ENCODE peak calls at places on chromosomes 2 and 18, in eight cellular contexts. R, S, M, Y, F, V, N and I are unnamed samples.

GRCh38 chr18:13530879-13531387 is 195.4 kb downstream of the FAM210A start:
- DNase-seq in S (peak), R (peak), V (no peak), Y (no peak), N (peak), F (no peak), M (peak), I (no peak)

GRCh38 chr2:65413610-65414009 is 18.8 kb downstream of the SPRED2 start:
- DNase-seq in F (no peak), M (no peak), N (no peak), V (no peak), S (no peak), Y (no peak), R (no peak), I (no peak)

GRCh38 chr2:200301953-200302628 is 4.4 kb upstream of the SPATS2L start:
- DNase-seq in F (no peak), N (no peak), S (no peak), Y (no peak), M (no peak), V (no peak), R (no peak), I (no peak)

GRCh38 chr2:58521803-58522602 is 280.9 kb upstream of the FANCL start:
- DNase-seq in N (no peak), V (peak), M (no peak), F (no peak), Y (no peak), R (no peak), S (no peak), I (no peak)

GRCh38 chr2:101188683-101189405 is 37.7 kb upstream of the TBC1D8 start:
- DNase-seq in S (peak), Y (peak), M (no peak), V (peak), F (no peak), R (no peak), N (peak), I (no peak)

GRCh38 chr2:233461481-233461891 is 105.1 kb downstream of the USP40 start:
- DNase-seq in R (no peak), M (no peak), V (no peak), S (no peak), N (no peak), F (no peak), Y (no peak), I (no peak)

GRCh38 chr2:240873098-240873788 is 4.6 kb downstream of the AGXT start:
- DNase-seq in S (no peak), Y (no peak), N (no peak), R (no peak), F (no peak), M (no peak), V (no peak), I (no peak)

GRCh38 chr2:86393521-86394490 is 47.4 kb upstream of the KDM3A start:
- DNase-seq in R (no peak), N (peak), M (peak), V (no peak), F (no peak), Y (no peak), S (no peak), I (no peak)

GRCh38 chr2:68193144-68193543 is 35.5 kb downstream of the PNO1 start:
- DNase-seq in M (no peak), V (no peak), Y (no peak), F (no peak), N (peak), R (no peak), S (no peak), I (no peak)

GRCh38 chr2:46294185-46294836 is 2.9 kb upstream of the EPAS1 start:
- DNase-seq in R (no peak), F (no peak), Y (no peak), V (peak), N (no peak), S (peak), M (peak), I (no peak)

GRCh38 chr2:88517759-88518201 is 65.3 kb upstream of the FOXI3 start:
- DNase-seq in V (no peak), N (no peak), S (no peak), M (no peak), Y (no peak), F (no peak), R (no peak), I (no peak)

GRCh38 chr2:165629776-165630175 is 160.3 kb downstream of the CSRNP3 start:
- DNase-seq in M (no peak), N (no peak), S (no peak), V (no peak), F (no peak), Y (no peak), R (no peak), I (no peak)

GRCh38 chr2:203820969-203821368 is 46.6 kb upstream of the CTLA4 start:
- DNase-seq in S (no peak), N (no peak), R (no peak), F (no peak), M (no peak), Y (no peak), V (no peak), I (no peak)

GRCh38 chr2:230930928-230931555 is 6.0 kb upstream of the GPR55 start:
- DNase-seq in N (no peak), S (no peak), Y (no peak), F (no peak), R (no peak), M (no peak), V (no peak), I (no peak)

GRCh38 chr2:5695641-5696350 is 3.6 kb downstream of the SOX11 start:
- DNase-seq in Y (no peak), M (no peak), F (no peak), S (peak), R (no peak), N (peak), V (peak), I (no peak)